ENCODE peak calls at places on chromosome 15, in seven cellular contexts. Z is AG09309; H is activated CD8-positive, alpha-beta memory T cell treated with anti-CD3 and anti-CD28 coated beads for 24 hours; T is ACHN; B is testis; D is AG04450; S is stromal cell of bone marrow. K is an unnamed sample.

GRCh38 chr15:64356443-64357040 is 569 bp upstream of the CSNK1G1 start:
- DNase-seq in Z (peak), H (no peak), T (peak), B (no peak), D (peak), S (peak), K (no peak)

GRCh38 chr15:33008284-33009011 is 186.1 kb downstream of the FMN1 start:
- DNase-seq in Z (no peak), H (no peak), T (no peak), B (no peak), D (peak), S (no peak), K (no peak)

GRCh38 chr15:85137507-85138175 is 156.0 kb downstream of the PDE8A start:
- DNase-seq in Z (no peak), H (no peak), T (no peak), B (no peak), D (no peak), S (no peak), K (no peak)

GRCh38 chr15:99096173-99096893 is 8.5 kb upstream of the SYNM start:
- DNase-seq in Z (no peak), H (peak), T (no peak), B (no peak), D (no peak), S (no peak), K (no peak)

GRCh38 chr15:45539680-45540079 is 17.1 kb upstream of the SLC30A4 start:
- DNase-seq in Z (no peak), H (no peak), T (no peak), B (no peak), D (no peak), S (no peak), K (no peak)

GRCh38 chr15:60574801-60575631 is 96.1 kb upstream of the ICE2 start:
- DNase-seq in Z (no peak), H (no peak), T (no peak), B (no peak), D (no peak), S (no peak), K (no peak)

GRCh38 chr15:68499620-68500312 is 67.8 kb upstream of the ITGA11 start:
- DNase-seq in Z (no peak), H (no peak), T (peak), B (no peak), D (no peak), S (no peak), K (no peak)

GRCh38 chr15:100169615-100170279 is 172.0 kb downstream of the ADAMTS17 start:
- DNase-seq in Z (no peak), H (peak), T (no peak), B (no peak), D (no peak), S (no peak), K (no peak)

GRCh38 chr15:70101459-70102113 is 3.9 kb upstream of the TLE3 start:
- DNase-seq in Z (peak), H (no peak), T (peak), B (peak), D (peak), S (no peak), K (peak)

GRCh38 chr15:57510647-57511046 is 81.1 kb upstream of the MYZAP start:
- DNase-seq in Z (peak), H (no peak), T (no peak), B (no peak), D (peak), S (peak), K (peak)

GRCh38 chr15:99704444-99704838 is 28.8 kb downstream of the LYSMD4 start:
- DNase-seq in Z (peak), H (no peak), T (peak), B (peak), D (peak), S (peak), K (no peak)

GRCh38 chr15:64009798-64010241 is 36.5 kb downstream of the DAPK2 start:
- DNase-seq in Z (no peak), H (peak), T (peak), B (no peak), D (no peak), S (no peak), K (no peak)

GRCh38 chr15:39583586-39584265 is 2.8 kb downstream of the THBS1 start:
- DNase-seq in Z (peak), H (peak), T (peak), B (peak), D (no peak), S (peak), K (no peak)

K was measured in thyroid gland.